ENCODE peak calls at places on chromosomes 6 and 20, in five cellular contexts. Z is left lung, M is upper lobe of left lung, C is PC-3, A is Panc1. O is an unnamed sample.
A peak's percentile ranks its signal among the peaks of the same experiment; 100 is the strongest.

GRCh38 chr6:159067334-159067733 is 22.5 kb upstream of the TAGAP start:
- ATAC-seq in Z (no peak), M (no peak), C (no peak), A (no peak), O (no peak)

GRCh38 chr20:16684416-16684815 is 45.4 kb upstream of the SNRPB2 start:
- ATAC-seq in Z (no peak), M (no peak), C (no peak), A (no peak), O (no peak)

GRCh38 chr6:123604067-123604466 is 32.7 kb downstream of the TRDN start:
- ATAC-seq in Z (no peak), M (no peak), C (no peak), A (no peak), O (no peak)

GRCh38 chr6:83847179-83847578 is 6.0 kb upstream of the RIPPLY2 start:
- ATAC-seq in Z (no peak), M (no peak), C (no peak), A (no peak), O (no peak)

GRCh38 chr6:93327857-93328256 is 91.5 kb downstream of the EPHA7 start:
- ATAC-seq in Z (no peak), M (no peak), C (no peak), A (no peak), O (no peak)

GRCh38 chr6:28269492-28269891 is 2.5 kb downstream of the ZSCAN26 start:
- ATAC-seq in Z (no peak), M (no peak), C (peak; percentile 56), A (peak; percentile 45), O (no peak)

GRCh38 chr20:9059931-9060330 is 9.0 kb upstream of the PLCB4 start:
- ATAC-seq in Z (no peak), M (no peak), C (peak; percentile 48), A (no peak), O (no peak)

GRCh38 chr6:96821034-96821433 is 16.2 kb downstream of the GPR63 start:
- ATAC-seq in Z (no peak), M (no peak), C (no peak), A (no peak), O (no peak)

GRCh38 chr6:15761045-15761502 is 98.2 kb upstream of the DTNBP1 start:
- ATAC-seq in Z (peak; percentile 75), M (peak; percentile 53), C (no peak), A (no peak), O (no peak)

GRCh38 chr20:17556842-17557674 is 12.8 kb upstream of the DSTN start:
- ATAC-seq in Z (peak; percentile 34), M (peak; percentile 71), C (peak; percentile 51), A (peak; percentile 51), O (peak; percentile 63)

GRCh38 chr20:20630551-20630950 is 81.9 kb downstream of the RALGAPA2 start:
- ATAC-seq in Z (no peak), M (no peak), C (no peak), A (no peak), O (no peak)

GRCh38 chr6:124658053-124658452 is 304.2 kb upstream of the RNF217 start:
- ATAC-seq in Z (no peak), M (no peak), C (no peak), A (no peak), O (no peak)

GRCh38 chr6:11224252-11224965 is 8.1 kb downstream of the NEDD9 start:
- ATAC-seq in Z (peak; percentile 3), M (no peak), C (peak; percentile 54), A (no peak), O (no peak)

GRCh38 chr6:17202526-17202925 is 78.6 kb upstream of the RBM24 start:
- ATAC-seq in Z (no peak), M (no peak), C (peak; percentile 80), A (no peak), O (no peak)

GRCh38 chr6:119880840-119881239 is 531.3 kb upstream of the MAN1A1 start:
- ATAC-seq in Z (no peak), M (no peak), C (peak; percentile 55), A (no peak), O (no peak)

GRCh38 chr6:116410945-116411623 is 40.3 kb downstream of the DSE start:
- ATAC-seq in Z (peak; percentile 57), M (no peak), C (peak; percentile 38), A (no peak), O (no peak)

GRCh38 chr6:15855311-15855710 is 192.5 kb upstream of the DTNBP1 start:
- ATAC-seq in Z (no peak), M (no peak), C (no peak), A (no peak), O (no peak)

GRCh38 chr20:1300083-1300840 is 28.7 kb downstream of the SDCBP2 start:
- ATAC-seq in Z (no peak), M (no peak), C (no peak), A (no peak), O (no peak)

GRCh38 chr20:5161536-5162164 is 34.8 kb downstream of the CDS2 start:
- ATAC-seq in Z (peak; percentile 82), M (no peak), C (no peak), A (no peak), O (no peak)

GRCh38 chr6:14734416-14735340 is 511.2 kb upstream of the JARID2 start:
- ATAC-seq in Z (peak; percentile 69), M (peak; percentile 28), C (peak; percentile 48), A (no peak), O (no peak)

GRCh38 chr6:43972915-43973304 is 154.3 kb downstream of the MRPL14 start:
- ATAC-seq in Z (peak; percentile 75), M (peak; percentile 20), C (peak; percentile 74), A (peak; percentile 79), O (peak; percentile 89)

GRCh38 chr6:158110986-158111385 is 57.1 kb downstream of the SERAC1 start:
- ATAC-seq in Z (no peak), M (no peak), C (no peak), A (no peak), O (no peak)

GRCh38 chr6:88134575-88134974 is 31.6 kb downstream of the CNR1 start:
- ATAC-seq in Z (no peak), M (no peak), C (no peak), A (no peak), O (no peak)

GRCh38 chr6:40373267-40373666 is 213.9 kb downstream of the LRFN2 start:
- ATAC-seq in Z (no peak), M (no peak), C (no peak), A (no peak), O (no peak)

GRCh38 chr20:9831032-9831431 is 7.8 kb downstream of the PAK5 start:
- ATAC-seq in Z (no peak), M (peak; percentile 47), C (no peak), A (no peak), O (peak; percentile 22)

GRCh38 chr6:152459245-152459644 is 177.9 kb downstream of the SYNE1 start:
- ATAC-seq in Z (no peak), M (no peak), C (no peak), A (no peak), O (no peak)

GRCh38 chr6:43916091-43916923 is 146.3 kb downstream of the VEGFA start:
- ATAC-seq in Z (no peak), M (no peak), C (no peak), A (no peak), O (no peak)

GRCh38 chr6:25583099-25583498 is 68.9 kb upstream of the SCGN start:
- ATAC-seq in Z (no peak), M (no peak), C (no peak), A (no peak), O (no peak)

GRCh38 chr6:122620428-122620827 is 10.2 kb downstream of the PKIB start:
- ATAC-seq in Z (no peak), M (no peak), C (peak; percentile 54), A (no peak), O (no peak)

GRCh38 chr6:122798099-122798641 is 9.1 kb downstream of the SMPDL3A start:
- ATAC-seq in Z (peak; percentile 94), M (peak; percentile 66), C (peak; percentile 90), A (peak; percentile 91), O (no peak)

GRCh38 chr6:125022391-125022989 is 60.3 kb downstream of the RNF217 start:
- ATAC-seq in Z (no peak), M (no peak), C (no peak), A (no peak), O (no peak)

GRCh38 chr6:152750694-152751093 is at the start of gene VIP:
- ATAC-seq in Z (peak; percentile 70), M (no peak), C (peak; percentile 53), A (no peak), O (no peak)

GRCh38 chr6:138278326-138278725 is 60.0 kb upstream of the PBOV1 start:
- ATAC-seq in Z (peak; percentile 56), M (no peak), C (no peak), A (peak; percentile 90), O (no peak)

GRCh38 chr6:24060982-24061754 is 64.8 kb upstream of the NRSN1 start:
- ATAC-seq in Z (no peak), M (no peak), C (no peak), A (no peak), O (no peak)

GRCh38 chr20:36469973-36470372 is 71.3 kb upstream of the MYL9 start:
- ATAC-seq in Z (no peak), M (no peak), C (no peak), A (no peak), O (no peak)
- H3K27ac ChIP-seq in Z (peak overlapping the region; percentile 57), M (no peak overlapping the region), C (no peak overlapping the region), A (no peak overlapping the region), O (no peak overlapping the region)

DNA sequence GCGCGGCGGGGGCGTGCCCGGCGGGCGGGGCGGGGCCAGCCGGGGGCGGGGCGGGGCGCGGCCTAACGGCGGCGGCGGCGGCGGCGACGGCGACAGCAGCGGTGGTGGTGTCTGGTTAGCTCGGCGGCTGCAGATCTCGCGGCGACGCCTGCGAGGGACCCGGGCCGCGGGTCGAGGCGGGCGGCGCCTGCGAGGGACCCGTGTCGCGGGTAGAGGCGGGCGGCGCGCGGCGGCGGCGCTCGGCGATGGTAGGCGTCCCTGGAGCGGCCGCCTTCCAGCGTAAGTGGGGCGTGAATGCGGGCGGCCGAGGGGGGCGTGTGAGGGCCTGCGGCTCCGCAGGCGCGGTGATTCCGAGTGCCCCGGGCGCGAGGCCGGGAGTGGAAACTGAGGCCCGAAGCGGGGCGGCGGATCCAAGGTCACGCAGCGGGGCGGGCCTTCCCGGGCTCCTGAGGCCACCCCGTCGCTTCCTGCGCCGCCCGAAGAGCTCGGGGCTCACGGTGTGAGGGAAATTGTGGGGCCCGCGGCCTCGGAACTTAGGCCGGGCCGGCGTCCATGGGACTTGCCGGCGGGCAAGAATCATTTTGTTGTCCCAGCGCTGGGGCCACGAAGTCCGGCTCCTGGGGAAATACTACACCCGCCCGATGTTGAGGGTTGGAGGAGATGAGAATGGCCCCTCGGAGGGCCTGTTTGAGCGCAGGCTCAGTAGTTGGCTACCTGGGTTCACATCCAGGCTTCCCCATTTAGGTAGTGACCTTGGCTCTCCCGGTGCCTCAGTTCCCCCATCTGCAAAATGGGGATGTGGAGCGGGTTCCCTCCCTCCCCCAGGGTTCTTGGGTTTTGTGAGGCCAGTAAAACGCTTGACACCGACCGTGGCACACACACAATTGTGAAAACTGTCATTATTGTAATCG is at the start of gene CBFA2T2:
- ATAC-seq in Z (peak; percentile 56), M (peak; percentile 39), C (peak; percentile 63), A (peak; percentile 87), O (peak; percentile 80)
- TF ChIP-seq CTCF in Z (no peak), M (no peak), C (no peak), A (no peak), O (no peak)

GRCh38 chr20:57590485-57591288 is 29.5 kb downstream of the ZBP1 start:
- ATAC-seq in Z (no peak), M (no peak), C (no peak), A (no peak), O (no peak)
- H3K27ac ChIP-seq in Z (no peak overlapping the region), M (no peak overlapping the region), C (no peak overlapping the region), A (no peak overlapping the region), O (no peak overlapping the region)

DNA sequence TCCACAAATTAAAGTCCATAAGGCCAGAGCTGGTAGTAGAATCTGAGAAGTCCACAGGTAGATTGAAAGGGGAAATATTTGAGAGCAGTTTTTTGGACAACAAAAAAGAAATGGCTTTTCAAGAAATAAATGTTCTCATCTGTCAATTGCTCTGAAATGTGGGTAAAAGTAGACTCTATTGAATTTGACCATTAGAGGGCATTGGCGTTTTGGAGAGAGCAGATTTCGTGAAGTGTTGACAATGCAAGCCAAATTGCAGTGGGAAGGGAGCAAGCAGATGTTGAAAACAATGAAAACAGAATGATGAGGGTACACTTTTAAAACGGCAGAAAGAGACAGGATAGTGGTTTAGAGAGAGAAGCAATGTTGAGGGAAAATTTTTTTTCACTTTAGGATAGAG is 149.1 kb upstream of the FAM83B start:
- ATAC-seq in Z (no peak), M (no peak), C (peak; percentile 25), A (no peak), O (no peak)
- TF ChIP-seq CTCF in Z (no peak), M (no peak), C (peak; percentile 72), A (peak; percentile 18), O (no peak)